ENCODE peak calls at places on chromosomes 1 and 21, in six cellular contexts. One of them, this sample, is unnamed.
A peak's percentile ranks its signal among the peaks of the same experiment; 100 is the strongest.

GRCh38 chr21:34336756-34337391 is 26.9 kb upstream of the KCNE2 start:
- DNase-seq in pancreas: no peak
- DNase-seq in naive thymus-derived CD4-positive, alpha-beta T cell: no peak
- DNase-seq in heart right ventricle: no peak
- DNase-seq in K562: no peak
- DNase-seq in PC-9: no peak
- DNase-seq in this sample: no peak

GRCh38 chr1:157439318-157439954 is 112.9 kb downstream of the FCRL5 start:
- DNase-seq in pancreas: no peak
- DNase-seq in naive thymus-derived CD4-positive, alpha-beta T cell: no peak
- DNase-seq in PC-9: no peak
- DNase-seq in K562: no peak
- DNase-seq in heart right ventricle: no peak
- DNase-seq in this sample: no peak

GRCh38 chr1:94362466-94363058 is 55.6 kb upstream of the ABCD3 start:
- DNase-seq in heart right ventricle: no peak
- DNase-seq in pancreas: no peak
- DNase-seq in naive thymus-derived CD4-positive, alpha-beta T cell: no peak
- DNase-seq in K562: no peak
- DNase-seq in PC-9: no peak
- DNase-seq in this sample: no peak

GRCh38 chr1:158445371-158445770 is 16.3 kb upstream of the OR10K1 start:
- DNase-seq in K562: no peak
- DNase-seq in heart right ventricle: no peak
- DNase-seq in PC-9: no peak
- DNase-seq in pancreas: no peak
- DNase-seq in naive thymus-derived CD4-positive, alpha-beta T cell: no peak
- DNase-seq in this sample: no peak

GRCh38 chr1:91851130-91852010 is 34.6 kb downstream of the TGFBR3 start:
- DNase-seq in naive thymus-derived CD4-positive, alpha-beta T cell: no peak
- DNase-seq in heart right ventricle: peak; percentile 97
- DNase-seq in K562: no peak
- DNase-seq in PC-9: no peak
- DNase-seq in pancreas: peak; percentile 72
- DNase-seq in this sample: no peak

GRCh38 chr1:27513521-27513920 is 23.6 kb upstream of the WASF2 start:
- DNase-seq in heart right ventricle: no peak
- DNase-seq in naive thymus-derived CD4-positive, alpha-beta T cell: no peak
- DNase-seq in pancreas: no peak
- DNase-seq in PC-9: no peak
- DNase-seq in K562: no peak
- DNase-seq in this sample: no peak

GRCh38 chr1:15836772-15837669 is 10.5 kb upstream of the SPEN start:
- DNase-seq in PC-9: no peak
- DNase-seq in pancreas: peak; percentile 52
- DNase-seq in naive thymus-derived CD4-positive, alpha-beta T cell: peak; percentile 31
- DNase-seq in heart right ventricle: peak; percentile 35
- DNase-seq in K562: no peak
- DNase-seq in this sample: peak; percentile 57

GRCh38 chr1:3530931-3531818 is 76.7 kb downstream of the ARHGEF16 start:
- DNase-seq in naive thymus-derived CD4-positive, alpha-beta T cell: peak; percentile 86
- DNase-seq in PC-9: peak; percentile 81
- DNase-seq in K562: peak; percentile 100
- DNase-seq in heart right ventricle: peak; percentile 77
- DNase-seq in pancreas: peak; percentile 83
- DNase-seq in this sample: peak; percentile 84

GRCh38 chr1:12015001-12015491 is 4.3 kb upstream of the MIIP start:
- DNase-seq in naive thymus-derived CD4-positive, alpha-beta T cell: no peak
- DNase-seq in PC-9: no peak
- DNase-seq in K562: no peak
- DNase-seq in heart right ventricle: no peak
- DNase-seq in pancreas: no peak
- DNase-seq in this sample: no peak

DNA sequence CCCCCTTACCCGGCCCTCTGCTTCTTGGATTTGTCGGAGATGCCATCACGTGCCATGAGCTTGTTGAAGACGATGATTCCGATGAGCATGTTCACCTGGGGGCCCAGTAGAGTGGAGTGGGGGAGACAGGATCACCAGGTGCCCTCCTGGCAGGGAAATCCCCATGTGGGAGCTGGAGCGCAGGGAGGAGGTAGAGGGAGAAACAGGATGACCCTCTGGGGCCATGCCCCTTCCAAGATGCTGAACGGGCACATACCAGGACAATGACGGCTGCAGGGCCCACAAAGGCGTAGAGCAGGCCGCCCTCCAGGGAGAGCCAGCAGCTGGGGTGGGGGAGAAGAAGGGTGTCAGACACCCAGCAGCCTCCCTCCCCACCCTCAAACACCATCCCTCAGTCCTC is 28.6 kb downstream of the ADGRB2 start:
- DNase-seq in heart right ventricle: no peak
- DNase-seq in PC-9: no peak
- DNase-seq in pancreas: no peak
- DNase-seq in naive thymus-derived CD4-positive, alpha-beta T cell: no peak
- DNase-seq in K562: no peak
- DNase-seq in this sample: no peak
- H3K4me1 ChIP-seq in heart right ventricle: no peaks in the 10 kb centered on the region
- H3K4me1 ChIP-seq in PC-9: no peaks in the 10 kb centered on the region
- H3K4me1 ChIP-seq in pancreas: no peaks in the 10 kb centered on the region
- H3K4me1 ChIP-seq in naive thymus-derived CD4-positive, alpha-beta T cell: no peaks in the 10 kb centered on the region
- H3K4me1 ChIP-seq in K562: no peaks in the 10 kb centered on the region
- H3K4me1 ChIP-seq in this sample: no peaks in the 10 kb centered on the region

GRCh38 chr1:229950020-229950419 is 117.0 kb upstream of the GALNT2 start:
- DNase-seq in pancreas: no peak
- DNase-seq in naive thymus-derived CD4-positive, alpha-beta T cell: no peak
- DNase-seq in heart right ventricle: no peak
- DNase-seq in PC-9: no peak
- DNase-seq in K562: no peak
- DNase-seq in this sample: no peak
- H3K4me3 ChIP-seq in pancreas: no peak overlapping the region
- H3K4me3 ChIP-seq in naive thymus-derived CD4-positive, alpha-beta T cell: no peak overlapping the region
- H3K4me3 ChIP-seq in heart right ventricle: no peak overlapping the region
- H3K4me3 ChIP-seq in PC-9: no peak overlapping the region
- H3K4me3 ChIP-seq in K562: no peak overlapping the region
- H3K4me3 ChIP-seq in this sample: no peak overlapping the region

GRCh38 chr1:53026254-53026653 is 35.8 kb upstream of the PODN start:
- DNase-seq in naive thymus-derived CD4-positive, alpha-beta T cell: no peak
- DNase-seq in heart right ventricle: no peak
- DNase-seq in pancreas: no peak
- DNase-seq in K562: no peak
- DNase-seq in PC-9: no peak
- DNase-seq in this sample: no peak
- H3K4me1 ChIP-seq in naive thymus-derived CD4-positive, alpha-beta T cell: no peaks in the 10 kb centered on the region
- H3K4me1 ChIP-seq in heart right ventricle: peaks cover 14% of the 10 kb centered on the region
- H3K4me1 ChIP-seq in pancreas: no peaks in the 10 kb centered on the region
- H3K4me1 ChIP-seq in K562: no peaks in the 10 kb centered on the region
- H3K4me1 ChIP-seq in PC-9: peaks cover 10% of the 10 kb centered on the region
- H3K4me1 ChIP-seq in this sample: peaks cover 3% of the 10 kb centered on the region

GRCh38 chr1:208227366-208227765 is 16.8 kb downstream of the PLXNA2 start:
- DNase-seq in PC-9: no peak
- DNase-seq in pancreas: no peak
- DNase-seq in K562: no peak
- DNase-seq in heart right ventricle: no peak
- DNase-seq in naive thymus-derived CD4-positive, alpha-beta T cell: no peak
- DNase-seq in this sample: no peak

GRCh38 chr1:208225954-208226937 is 17.9 kb downstream of the PLXNA2 start:
- DNase-seq in naive thymus-derived CD4-positive, alpha-beta T cell: no peak
- DNase-seq in heart right ventricle: no peak
- DNase-seq in pancreas: no peak
- DNase-seq in K562: peak; percentile 33
- DNase-seq in PC-9: no peak
- DNase-seq in this sample: no peak

GRCh38 chr1:208228026-208228425 is 16.2 kb downstream of the PLXNA2 start:
- DNase-seq in heart right ventricle: no peak
- DNase-seq in PC-9: no peak
- DNase-seq in pancreas: no peak
- DNase-seq in naive thymus-derived CD4-positive, alpha-beta T cell: no peak
- DNase-seq in K562: no peak
- DNase-seq in this sample: no peak

GRCh38 chr1:208230668-208231529 is 13.3 kb downstream of the PLXNA2 start:
- DNase-seq in K562: no peak
- DNase-seq in PC-9: no peak
- DNase-seq in naive thymus-derived CD4-positive, alpha-beta T cell: no peak
- DNase-seq in pancreas: no peak
- DNase-seq in heart right ventricle: no peak
- DNase-seq in this sample: no peak

DNA sequence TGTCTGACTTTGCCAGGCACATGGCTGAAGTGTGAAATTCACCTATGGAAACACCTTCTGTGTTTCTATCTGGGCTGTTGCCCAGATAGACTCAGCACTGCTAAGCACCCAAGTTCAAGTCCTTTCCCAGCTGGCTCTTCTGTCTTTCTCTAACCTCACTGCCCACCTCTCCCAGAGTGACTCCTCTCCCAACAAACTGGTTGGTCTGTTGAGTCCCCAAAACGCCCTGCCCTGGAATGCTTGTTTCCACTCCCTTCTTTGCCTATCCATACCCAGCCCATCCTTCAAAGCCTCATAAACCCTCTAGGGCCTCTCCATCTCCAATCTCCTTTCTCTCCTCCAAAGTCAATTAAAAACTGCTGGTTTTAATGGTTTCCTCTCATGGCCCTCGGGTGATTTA is 15.6 kb downstream of the PLXNA2 start:
- DNase-seq in K562: no peak
- DNase-seq in heart right ventricle: no peak
- DNase-seq in PC-9: no peak
- DNase-seq in pancreas: no peak
- DNase-seq in naive thymus-derived CD4-positive, alpha-beta T cell: no peak
- DNase-seq in this sample: no peak
- H3K4me3 ChIP-seq in K562: no peak overlapping the region
- H3K4me3 ChIP-seq in heart right ventricle: no peak overlapping the region
- H3K4me3 ChIP-seq in PC-9: no peak overlapping the region
- H3K4me3 ChIP-seq in pancreas: no peak overlapping the region
- H3K4me3 ChIP-seq in naive thymus-derived CD4-positive, alpha-beta T cell: no peak overlapping the region
- H3K4me3 ChIP-seq in this sample: no peak overlapping the region

DNA sequence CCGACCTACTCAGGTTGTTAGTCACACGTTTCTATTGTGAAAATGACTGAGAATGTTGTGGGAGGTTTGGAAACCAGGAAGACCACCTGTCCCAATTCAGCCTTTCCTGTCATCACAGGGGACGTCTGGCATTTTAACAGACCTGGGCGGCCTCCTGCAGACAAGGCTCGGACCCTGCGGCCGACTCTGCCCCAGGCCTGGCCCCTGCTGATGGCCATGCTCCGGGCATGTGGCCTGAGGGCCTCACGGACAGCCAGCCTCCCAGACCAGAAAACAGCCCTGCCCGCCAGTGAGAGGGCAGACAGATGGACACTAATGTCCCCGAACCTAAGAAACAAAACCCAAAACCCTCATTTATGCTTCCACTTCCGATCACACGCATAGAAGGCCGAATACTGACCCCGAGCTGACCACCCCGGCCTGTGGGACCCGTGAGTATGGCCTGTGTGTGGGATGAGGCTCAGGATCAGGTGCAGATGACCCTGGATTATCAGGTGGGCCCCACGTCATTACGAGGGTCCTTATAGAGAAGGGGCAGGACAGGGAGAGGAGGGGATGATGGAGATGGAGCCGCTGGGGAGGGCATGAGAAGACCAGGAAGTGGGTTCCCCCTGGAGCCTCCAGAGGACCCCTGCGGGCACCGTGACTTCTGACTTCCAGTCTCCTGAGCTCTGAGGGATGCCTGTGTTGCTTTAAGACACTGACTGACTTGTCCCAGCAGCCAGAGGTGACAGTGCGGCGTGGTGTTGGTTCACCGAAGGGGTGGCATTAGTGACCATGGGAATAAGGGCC is 9.6 kb downstream of the COL18A1 start:
- DNase-seq in naive thymus-derived CD4-positive, alpha-beta T cell: no peak
- DNase-seq in K562: no peak
- DNase-seq in PC-9: no peak
- DNase-seq in heart right ventricle: no peak
- DNase-seq in pancreas: peak; percentile 8
- DNase-seq in this sample: no peak
- H3K4me1 ChIP-seq in naive thymus-derived CD4-positive, alpha-beta T cell: no peaks in the 10 kb centered on the region
- H3K4me1 ChIP-seq in K562: peaks cover 39% of the 10 kb centered on the region
- H3K4me1 ChIP-seq in PC-9: no peaks in the 10 kb centered on the region
- H3K4me1 ChIP-seq in heart right ventricle: peaks cover 35% of the 10 kb centered on the region
- H3K4me1 ChIP-seq in pancreas: no peaks in the 10 kb centered on the region
- H3K4me1 ChIP-seq in this sample: peaks cover 18% of the 10 kb centered on the region

This sample was measured in Caco-2.